ENCODE peak calls at places on chromosomes 16 and 17, in nine cellular contexts. B, E, S, Y, X, J, Z, A and M are unnamed samples.
A peak's percentile ranks its signal among the peaks of the same experiment; 100 is the strongest.

GRCh38 chr17:40415390-40415789 is 2.3 kb downstream of the TOP2A start:
- DNase-seq in B (peak; percentile 56), E (no peak), S (no peak), Y (no peak), X (peak; percentile 74), J (peak; percentile 59), Z (peak; percentile 19), A (peak; percentile 64), M (no peak)

GRCh38 chr16:2043980-2044451 is 3.6 kb downstream of the NTHL1 start:
- DNase-seq in B (peak; percentile 54), E (peak; percentile 54), S (no peak), Y (no peak), X (no peak), J (no peak), Z (no peak), A (no peak), M (no peak)

GRCh38 chr16:57390635-57391307 is 13.8 kb upstream of the CCL17 start:
- DNase-seq in B (no peak), E (no peak), S (no peak), Y (no peak), X (no peak), J (no peak), Z (no peak), A (no peak), M (no peak)

GRCh38 chr16:85546585-85547447 is 66.3 kb upstream of the GSE1 start:
- DNase-seq in B (no peak), E (no peak), S (no peak), Y (peak; percentile 54), X (no peak), J (no peak), Z (no peak), A (no peak), M (no peak)

GRCh38 chr17:81865733-81866439 is 5.3 kb downstream of the ARHGDIA start:
- DNase-seq in B (no peak), E (no peak), S (no peak), Y (no peak), X (no peak), J (no peak), Z (no peak), A (no peak), M (peak; percentile 31)

GRCh38 chr16:67966549-67967182 is 1.8 kb downstream of the SLC12A4 start:
- DNase-seq in B (no peak), E (no peak), S (no peak), Y (peak; percentile 84), X (peak; percentile 28), J (no peak), Z (no peak), A (peak; percentile 52), M (no peak)

GRCh38 chr17:61396586-61397085 is 3.0 kb upstream of the TBX2 start:
- DNase-seq in B (no peak), E (no peak), S (no peak), Y (no peak), X (peak; percentile 61), J (peak; percentile 35), Z (no peak), A (no peak), M (no peak)

GRCh38 chr17:17205368-17206148 is 575 bp downstream of the PLD6 start:
- DNase-seq in B (peak; percentile 90), E (peak; percentile 64), S (no peak), Y (no peak), X (peak; percentile 33), J (peak; percentile 21), Z (no peak), A (peak; percentile 40), M (no peak)

GRCh38 chr17:57954421-57955182 is 610 bp downstream of the CUEDC1 start:
- DNase-seq in B (no peak), E (peak; percentile 85), S (no peak), Y (peak; percentile 92), X (peak; percentile 53), J (peak; percentile 46), Z (no peak), A (peak; percentile 82), M (no peak)

GRCh38 chr16:70276392-70276791 is 12.9 kb downstream of the AARS1 start:
- DNase-seq in B (no peak), E (no peak), S (no peak), Y (no peak), X (no peak), J (no peak), Z (no peak), A (no peak), M (no peak)

GRCh38 chr16:7083086-7083485 is 249.6 kb upstream of the RBFOX1 start:
- DNase-seq in B (no peak), E (no peak), S (no peak), Y (no peak), X (no peak), J (no peak), Z (no peak), A (no peak), M (no peak)

GRCh38 chr16:7085776-7086175 is 246.9 kb upstream of the RBFOX1 start:
- DNase-seq in B (no peak), E (no peak), S (no peak), Y (no peak), X (no peak), J (no peak), Z (no peak), A (no peak), M (no peak)

GRCh38 chr16:7090628-7091115 is 242.0 kb upstream of the RBFOX1 start:
- DNase-seq in B (no peak), E (no peak), S (no peak), Y (peak; percentile 52), X (no peak), J (no peak), Z (no peak), A (no peak), M (no peak)

DNA sequence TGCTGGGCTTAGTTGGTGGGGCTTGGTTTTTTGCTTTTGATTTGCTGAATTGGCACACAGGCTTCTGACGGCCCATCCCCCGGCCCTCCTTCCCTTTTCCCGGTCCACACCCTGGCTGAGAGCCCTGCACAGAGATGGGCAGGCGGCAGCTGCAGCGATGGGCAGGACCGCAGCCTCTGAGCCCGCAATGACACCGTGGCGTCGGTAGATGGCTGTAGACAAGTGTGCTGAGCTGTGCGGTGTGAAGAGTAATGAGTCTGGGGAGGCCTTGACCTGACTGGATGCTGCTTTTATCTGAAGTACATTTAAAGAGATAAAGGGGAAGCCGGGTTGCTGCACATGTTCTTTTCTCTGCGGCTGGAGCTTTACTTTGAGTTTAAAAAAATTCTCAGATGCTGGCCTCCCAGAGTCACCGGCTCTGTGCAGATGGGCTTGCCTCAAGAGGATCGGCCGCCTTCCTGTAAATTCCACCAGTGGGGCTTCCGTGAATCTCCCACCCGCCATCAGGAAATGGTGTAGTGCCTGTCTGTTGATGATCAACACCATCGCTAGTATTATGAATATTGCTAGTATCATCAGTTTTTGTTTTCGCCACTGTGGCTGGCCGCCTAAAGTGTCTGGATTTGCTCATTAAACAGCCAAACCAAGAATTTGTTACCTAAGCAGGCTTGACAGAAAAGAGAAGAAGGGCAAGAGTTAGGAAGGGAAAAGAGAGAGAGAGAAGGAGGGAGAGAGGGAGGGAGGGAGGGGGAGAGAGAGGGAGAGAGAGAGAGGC is 245.6 kb upstream of the RBFOX1 start:
- DNase-seq in B (no peak), E (peak; percentile 41), S (no peak), Y (peak; percentile 92), X (no peak), J (no peak), Z (no peak), A (peak; percentile 41), M (no peak)
- TF ChIP-seq CTCF in B (no peak), E (peak; percentile 39), S (no peak), Y (peak; percentile 79), X (no peak), J (no peak), Z (no peak), A (peak; percentile 47), M (peak; percentile 29)

DNA sequence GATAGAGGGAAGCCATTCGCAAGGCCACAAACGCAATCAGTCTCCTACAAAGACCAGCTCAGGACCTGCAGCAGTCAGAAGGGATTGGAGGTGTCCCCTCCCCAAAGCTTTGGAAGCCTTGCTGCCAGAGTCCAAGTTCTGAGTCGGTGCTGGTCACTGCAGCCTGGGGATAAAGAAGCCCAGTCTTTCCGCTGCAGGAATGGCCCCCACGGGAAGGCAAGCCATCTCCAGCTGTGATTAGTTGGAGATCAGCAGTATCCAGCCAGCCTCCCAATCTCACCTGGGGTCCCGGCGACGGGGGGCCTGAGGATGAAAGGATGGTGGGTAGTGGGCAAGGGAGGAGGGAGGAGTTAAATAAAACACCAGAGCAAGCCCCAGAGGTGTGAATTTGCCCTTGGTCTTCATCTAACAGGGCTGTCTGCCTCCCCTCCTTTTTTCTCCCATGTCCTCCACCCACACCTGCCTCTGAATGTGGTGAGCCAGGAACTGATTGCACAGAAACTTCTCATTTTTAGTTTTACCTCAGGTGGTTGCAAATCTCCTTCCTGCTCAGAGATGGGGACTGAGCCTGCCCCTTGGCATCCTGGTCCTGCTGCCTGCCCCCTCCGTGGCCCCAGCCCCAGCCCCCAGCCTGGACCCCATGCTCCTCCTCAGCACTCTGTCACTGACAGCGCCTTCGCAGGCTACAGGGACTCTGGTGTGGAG is 262.8 kb upstream of the SDK2 start:
- DNase-seq in B (no peak), E (no peak), S (no peak), Y (peak; percentile 45), X (no peak), J (no peak), Z (no peak), A (no peak), M (no peak)
- H3K4me3 ChIP-seq in B (no peak overlapping the region), E (no peak overlapping the region), S (no peak overlapping the region), Y (no peak overlapping the region), X (no peak overlapping the region), J (no peak overlapping the region), Z (no peak overlapping the region), A (no peak overlapping the region), M (no peak overlapping the region)

DNA sequence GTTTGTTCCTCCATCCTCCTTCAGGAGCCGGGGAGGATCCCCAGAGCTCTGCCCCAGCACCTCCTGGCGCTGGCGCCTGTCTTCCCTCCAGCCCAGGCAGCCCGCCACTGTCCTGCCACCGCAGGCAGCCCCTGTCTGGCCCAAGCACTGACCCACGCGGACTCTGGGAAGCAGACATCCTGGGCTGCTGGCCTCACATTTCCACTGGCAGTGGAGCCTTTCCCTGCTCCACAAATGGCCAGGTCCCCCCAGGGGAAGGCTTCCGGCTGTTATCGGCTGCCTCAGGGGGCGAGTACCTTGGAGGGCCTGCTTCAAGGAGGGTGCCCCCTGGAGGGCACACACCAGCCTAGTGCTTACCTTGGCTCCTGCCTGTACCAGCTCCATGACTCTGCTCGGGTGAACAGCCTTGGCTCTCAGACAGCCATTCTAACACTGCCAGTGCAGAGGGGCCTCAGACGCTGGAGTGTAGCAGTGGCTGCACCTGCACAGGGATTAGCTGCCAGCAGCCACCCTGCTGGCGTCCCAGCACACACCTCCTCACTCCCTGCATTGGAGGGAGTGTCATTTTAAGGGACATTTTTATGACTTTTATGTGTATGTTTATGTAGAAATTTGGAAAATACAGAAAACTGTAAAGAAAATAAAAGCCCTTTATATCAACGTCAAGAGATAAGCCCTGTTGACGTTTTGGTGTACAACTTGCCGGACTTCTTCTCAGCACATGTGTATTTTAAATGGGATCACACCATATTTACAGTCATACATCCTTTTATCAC is 21.0 kb downstream of the ACE start:
- DNase-seq in B (peak; percentile 44), E (no peak), S (no peak), Y (peak; percentile 94), X (no peak), J (peak; percentile 13), Z (no peak), A (peak; percentile 85), M (no peak)
- TF ChIP-seq CTCF in B (no peak), E (no peak), S (no peak), Y (peak; percentile 82), X (no peak), J (peak; percentile 26), Z (peak; percentile 22), A (peak; percentile 76), M (peak; percentile 53)

DNA sequence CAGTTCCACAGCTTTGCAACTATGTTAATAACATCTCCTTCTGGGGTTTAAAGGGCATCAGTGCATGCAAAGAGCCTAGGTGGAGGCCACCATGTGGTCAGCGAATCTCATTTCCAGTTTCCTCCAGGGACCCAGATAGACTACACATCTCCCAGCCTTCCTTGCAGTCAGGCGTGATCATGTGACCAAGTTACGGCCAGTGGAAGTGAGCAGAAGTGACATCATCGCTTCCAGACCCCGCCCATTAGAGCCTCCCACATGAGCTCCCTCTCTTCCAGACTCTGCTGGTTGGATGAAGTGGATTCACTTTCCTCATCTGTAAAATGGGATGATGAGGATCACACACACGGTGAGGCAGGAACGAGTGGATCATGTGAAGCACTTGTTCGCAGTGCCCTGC is 27.4 kb upstream of the KDM8 start:
- DNase-seq in B (no peak), E (no peak), S (no peak), Y (peak; percentile 52), X (no peak), J (no peak), Z (no peak), A (peak; percentile 21), M (no peak)
- H3K4me3 ChIP-seq in B (no peak overlapping the region), E (no peak overlapping the region), S (no peak overlapping the region), Y (no peak overlapping the region), X (no peak overlapping the region), J (no peak overlapping the region), Z (no peak overlapping the region), A (no peak overlapping the region), M (no peak overlapping the region)